ENCODE peak calls at places on chromosomes 11 and 22, in eight cellular contexts. V, K, R, L, T, Y, N and M are unnamed samples.

GRCh38 chr11:76025068-76025467 is 181.2 kb downstream of the WNT11 start:
- DNase-seq in V (no peak), K (no peak), R (no peak), L (peak; percentile 98), T (no peak), Y (no peak), N (no peak), M (no peak)

GRCh38 chr22:46292173-46292572 is 4.5 kb upstream of the GTSE1 start:
- DNase-seq in V (no peak), K (no peak), R (no peak), L (no peak), T (no peak), Y (no peak), N (no peak), M (no peak)

GRCh38 chr11:77287615-77288273 is 13.7 kb downstream of the GDPD4 start:
- DNase-seq in V (no peak), K (no peak), R (no peak), L (peak; percentile 92), T (no peak), Y (no peak), N (no peak), M (no peak)

GRCh38 chr11:28105869-28106268 is 2.1 kb downstream of the KIF18A start:
- DNase-seq in V (no peak), K (no peak), R (no peak), L (no peak), T (no peak), Y (no peak), N (no peak), M (no peak)

GRCh38 chr11:66438504-66439466 is at the start of gene MRPL11:
- DNase-seq in V (peak; percentile 95), K (peak; percentile 98), R (peak; percentile 91), L (peak; percentile 90), T (peak; percentile 87), Y (peak; percentile 98), N (peak; percentile 82), M (peak; percentile 53)

GRCh38 chr22:36823177-36823839 is 6.5 kb upstream of the PVALB start:
- DNase-seq in V (no peak), K (no peak), R (no peak), L (peak; percentile 37), T (no peak), Y (peak; percentile 81), N (no peak), M (no peak)

GRCh38 chr11:2772544-2773031 is 72.8 kb upstream of the KCNQ1OT1 start:
- DNase-seq in V (no peak), K (no peak), R (no peak), L (peak; percentile 72), T (peak; percentile 10), Y (no peak), N (no peak), M (no peak)

GRCh38 chr11:94649925-94650623 is 82.9 kb downstream of the PIWIL4 start:
- DNase-seq in V (no peak), K (no peak), R (no peak), L (peak; percentile 23), T (no peak), Y (peak; percentile 89), N (no peak), M (no peak)

GRCh38 chr22:42716221-42716620 is 4.4 kb downstream of the A4GALT start:
- DNase-seq in V (peak; percentile 87), K (no peak), R (no peak), L (no peak), T (no peak), Y (no peak), N (no peak), M (no peak)

GRCh38 chr11:20020716-20021115 is 139.6 kb downstream of the DBX1 start:
- DNase-seq in V (no peak), K (no peak), R (no peak), L (no peak), T (no peak), Y (no peak), N (no peak), M (no peak)

DNA sequence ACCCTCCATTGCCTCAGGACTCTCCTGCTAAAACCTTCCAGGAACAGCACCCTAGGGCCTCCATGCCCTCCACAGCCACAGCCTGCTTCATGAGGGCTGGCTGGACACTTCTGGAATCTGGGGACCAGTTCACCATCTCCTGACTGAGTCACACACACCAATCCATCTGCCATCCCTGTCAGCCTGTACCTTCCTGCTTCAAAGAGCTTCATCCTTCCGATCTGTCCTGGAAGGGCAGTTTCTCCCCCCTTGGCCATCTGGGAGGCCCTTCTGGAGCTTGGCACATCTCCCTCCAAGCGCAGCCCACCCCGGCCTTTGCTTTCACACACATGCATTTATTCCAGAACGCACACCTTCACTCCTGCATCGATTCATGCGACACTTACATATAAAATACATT is 13.1 kb downstream of the APBB1 start:
- DNase-seq in V (no peak), K (no peak), R (no peak), L (no peak), T (no peak), Y (no peak), N (no peak), M (no peak)
- H3K4me1 ChIP-seq in V (peaks cover 25% of the 10 kb centered on the region), K (no peaks in the 10 kb centered on the region), R (peaks cover 7% of the 10 kb centered on the region), L (no peaks in the 10 kb centered on the region), T (peaks cover 12% of the 10 kb centered on the region), Y (peaks cover 5% of the 10 kb centered on the region), N (no peaks in the 10 kb centered on the region), M (no peaks in the 10 kb centered on the region)

GRCh38 chr22:30424471-30425326 is 869 bp upstream of the MTFP1 start:
- DNase-seq in V (no peak), K (no peak), R (no peak), L (no peak), T (no peak), Y (peak; percentile 48), N (no peak), M (no peak)
- H3K4me3 ChIP-seq in V (peak overlapping the region; percentile 65), K (peak overlapping the region; percentile 68), R (peak overlapping the region; percentile 62), L (peak overlapping the region; percentile 67), T (peak overlapping the region; percentile 64), Y (peak overlapping the region; percentile 70), N (peak overlapping the region; percentile 72), M (peak overlapping the region; percentile 63)

GRCh38 chr11:36162909-36163434 is 126.3 kb downstream of the COMMD9 start:
- DNase-seq in V (no peak), K (no peak), R (no peak), L (no peak), T (no peak), Y (no peak), N (no peak), M (no peak)

GRCh38 chr11:36160115-36160514 is 129.1 kb downstream of the COMMD9 start:
- DNase-seq in V (no peak), K (no peak), R (no peak), L (no peak), T (no peak), Y (no peak), N (no peak), M (no peak)

GRCh38 chr11:36164522-36165250 is 124.5 kb downstream of the COMMD9 start:
- DNase-seq in V (no peak), K (no peak), R (no peak), L (no peak), T (no peak), Y (no peak), N (no peak), M (no peak)

GRCh38 chr11:36161572-36161971 is 127.7 kb downstream of the COMMD9 start:
- DNase-seq in V (no peak), K (no peak), R (no peak), L (no peak), T (no peak), Y (no peak), N (no peak), M (no peak)

GRCh38 chr11:36162282-36162825 is 126.9 kb downstream of the COMMD9 start:
- DNase-seq in V (no peak), K (no peak), R (no peak), L (no peak), T (no peak), Y (no peak), N (no peak), M (no peak)
- H3K27ac ChIP-seq in V (no peak overlapping the region), K (no peak overlapping the region), R (no peak overlapping the region), L (no peak overlapping the region), T (no peak overlapping the region), Y (no peak overlapping the region), N (no peak overlapping the region), M (no peak overlapping the region)

GRCh38 chr11:46117842-46118241 is 3.4 kb downstream of the PHF21A start:
- DNase-seq in V (no peak), K (no peak), R (no peak), L (no peak), T (no peak), Y (peak; percentile 66), N (no peak), M (no peak)

GRCh38 chr11:46114378-46114777 is 6.9 kb downstream of the PHF21A start:
- DNase-seq in V (no peak), K (no peak), R (no peak), L (no peak), T (no peak), Y (no peak), N (no peak), M (no peak)

GRCh38 chr11:46116007-46116711 is 5.1 kb downstream of the PHF21A start:
- DNase-seq in V (no peak), K (no peak), R (no peak), L (no peak), T (no peak), Y (no peak), N (no peak), M (no peak)

GRCh38 chr11:46112961-46113617 is 8.2 kb downstream of the PHF21A start:
- DNase-seq in V (no peak), K (peak; percentile 74), R (no peak), L (peak; percentile 71), T (no peak), Y (peak; percentile 93), N (no peak), M (no peak)

DNA sequence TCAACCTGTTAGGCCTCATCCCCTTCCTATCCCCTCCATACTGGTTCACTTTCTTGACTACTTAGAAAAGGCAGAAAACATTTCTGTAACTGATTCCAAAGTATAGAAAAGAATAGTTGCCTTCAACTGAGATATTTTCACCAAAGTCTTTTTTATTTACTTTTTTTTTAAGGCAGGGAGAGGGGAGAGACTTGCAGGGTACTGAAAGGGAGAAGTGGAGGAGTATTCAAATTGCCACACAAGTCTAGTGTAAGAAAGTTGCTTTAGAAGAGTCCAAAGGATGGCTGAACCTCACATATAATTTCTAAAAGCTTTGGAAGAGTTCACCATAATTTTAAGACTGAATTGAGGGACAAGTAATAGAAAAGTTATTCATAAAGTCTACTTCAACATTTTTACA is 6.3 kb downstream of the PHF21A start:
- DNase-seq in V (no peak), K (no peak), R (no peak), L (no peak), T (no peak), Y (no peak), N (no peak), M (no peak)
- H3K4me1 ChIP-seq in V (peaks cover 7% of the 10 kb centered on the region), K (peaks cover 27% of the 10 kb centered on the region), R (peaks cover 18% of the 10 kb centered on the region), L (peaks cover 2% of the 10 kb centered on the region), T (peaks cover 3% of the 10 kb centered on the region), Y (peaks cover 12% of the 10 kb centered on the region), N (peaks cover 47% of the 10 kb centered on the region), M (no peaks in the 10 kb centered on the region)